ENCODE peak calls at places on chromosomes 5 and 9, in ten cellular contexts. U is psoas muscle; X is CD8-positive, alpha-beta T cell; O is ovary; N is gastrocnemius medialis; E is IMR-90; G is fibroblast of the aortic adventitia; I is sigmoid colon; K is tibial nerve; Z is endothelial cell of umbilical vein. L is an unnamed sample.

GRCh38 chr5:118450924-118451332 is 537.4 kb downstream of the DTWD2 start:
- DNase-seq in U (no peak), X (no peak), O (no peak), N (no peak), E (no peak), G (no peak), I (no peak), K (no peak), Z (no peak), L (no peak)

GRCh38 chr5:140189977-140190867 is 15.2 kb downstream of the CYSTM1 start:
- DNase-seq in U (no peak), X (no peak), O (no peak), N (peak), E (peak), G (peak), I (no peak), K (no peak), Z (peak), L (no peak)

GRCh38 chr9:134304306-134304705 is 21.9 kb upstream of the RXRA start:
- DNase-seq in U (no peak), X (no peak), O (no peak), N (no peak), E (no peak), G (no peak), I (peak), K (no peak), Z (no peak), L (no peak)

GRCh38 chr5:157870837-157871834 is 12.2 kb upstream of the CLINT1 start:
- DNase-seq in U (no peak), X (no peak), O (no peak), N (no peak), E (peak), G (peak), I (no peak), K (no peak), Z (peak), L (no peak)

GRCh38 chr5:52356311-52356918 is 431.3 kb upstream of the ITGA1 start:
- DNase-seq in U (no peak), X (no peak), O (no peak), N (no peak), E (peak), G (peak), I (no peak), K (no peak), Z (peak), L (peak)

GRCh38 chr5:132010645-132011560 is 555 bp downstream of the ACSL6 start:
- DNase-seq in U (no peak), X (no peak), O (no peak), N (peak), E (no peak), G (no peak), I (peak), K (no peak), Z (no peak), L (no peak)

GRCh38 chr9:8817335-8817734 is 1017.8 kb upstream of the DMAC1 start:
- DNase-seq in U (no peak), X (no peak), O (no peak), N (no peak), E (no peak), G (no peak), I (no peak), K (no peak), Z (no peak), L (no peak)

GRCh38 chr9:98906273-98907040 is 37.2 kb upstream of the COL15A1 start:
- DNase-seq in U (peak), X (no peak), O (no peak), N (no peak), E (peak), G (peak), I (no peak), K (no peak), Z (no peak), L (no peak)

GRCh38 chr5:18102733-18103132 is 468.5 kb downstream of the TAF11L14 start:
- DNase-seq in U (no peak), X (no peak), O (no peak), N (no peak), E (no peak), G (no peak), I (no peak), K (no peak), Z (no peak), L (no peak)

GRCh38 chr9:7549261-7549660 is 250.3 kb downstream of the DMAC1 start:
- DNase-seq in U (peak), X (no peak), O (no peak), N (no peak), E (no peak), G (no peak), I (no peak), K (no peak), Z (no peak), L (no peak)

GRCh38 chr5:94693043-94693822 is 74.8 kb downstream of the SLF1 start:
- DNase-seq in U (no peak), X (no peak), O (no peak), N (no peak), E (peak), G (peak), I (no peak), K (no peak), Z (peak), L (no peak)

GRCh38 chr9:79572891-79573696 is 1.3 kb downstream of the TLE4 start:
- DNase-seq in U (peak), X (peak), O (peak), N (peak), E (no peak), G (no peak), I (peak), K (no peak), Z (peak), L (no peak)

GRCh38 chr9:126510564-126510963 is 103.2 kb upstream of the LMX1B start:
- DNase-seq in U (no peak), X (no peak), O (no peak), N (no peak), E (no peak), G (no peak), I (peak), K (no peak), Z (no peak), L (no peak)

GRCh38 chr5:113205807-113206206 is 229.0 kb downstream of the TSSK1B start:
- DNase-seq in U (no peak), X (no peak), O (no peak), N (no peak), E (no peak), G (no peak), I (no peak), K (no peak), Z (peak), L (no peak)

GRCh38 chr5:148156609-148157008 is 11.7 kb upstream of the SPINK14 start:
- DNase-seq in U (no peak), X (no peak), O (no peak), N (no peak), E (no peak), G (no peak), I (no peak), K (no peak), Z (no peak), L (no peak)

GRCh38 chr9:127066060-127066774 is 56.2 kb downstream of the ANGPTL2 start:
- DNase-seq in U (no peak), X (no peak), O (no peak), N (no peak), E (peak), G (no peak), I (no peak), K (no peak), Z (no peak), L (no peak)

GRCh38 chr9:136485049-136485647 is 2.3 kb upstream of the SEC16A start:
- DNase-seq in U (peak), X (peak), O (peak), N (peak), E (peak), G (peak), I (peak), K (peak), Z (peak), L (peak)
- H3K4me3 ChIP-seq in U (no peak), X (no peak), O (no peak), N (no peak), E (no peak), G (no peak), I (no peak), K (no peak), Z (no peak), L (no peak)

GRCh38 chr5:108382784-108383358 is 973 bp upstream of the FBXL17 start:
- DNase-seq in U (no peak), X (peak), O (no peak), N (no peak), E (peak), G (no peak), I (no peak), K (no peak), Z (no peak), L (no peak)

GRCh38 chr5:108379722-108380530 is 2.0 kb downstream of the FBXL17 start:
- DNase-seq in U (no peak), X (peak), O (no peak), N (no peak), E (peak), G (peak), I (no peak), K (no peak), Z (peak), L (no peak)

GRCh38 chr5:108381034-108381954 is 604 bp downstream of the FBXL17 start:
- DNase-seq in U (peak), X (peak), O (peak), N (peak), E (peak), G (peak), I (peak), K (peak), Z (peak), L (no peak)

GRCh38 chr5:108380531-108381021 is 1.3 kb downstream of the FBXL17 start:
- DNase-seq in U (peak), X (peak), O (peak), N (peak), E (peak), G (peak), I (peak), K (peak), Z (peak), L (no peak)

GRCh38 chr5:108381955-108382783 is at the start of gene FBXL17:
- DNase-seq in U (peak), X (peak), O (peak), N (peak), E (peak), G (peak), I (peak), K (peak), Z (peak), L (peak)
- TF ChIP-seq CTCF in U (no peak), X (no peak), O (no peak), N (no peak), E (no peak), G (no peak), I (no peak), K (no peak), Z (no peak), L (no peak)

GRCh38 chr9:121545148-121545874 is 45.7 kb upstream of the GGTA1 start:
- DNase-seq in U (no peak), X (no peak), O (no peak), N (no peak), E (no peak), G (no peak), I (no peak), K (no peak), Z (no peak), L (no peak)

GRCh38 chr9:121551985-121552753 is 52.5 kb upstream of the GGTA1 start:
- DNase-seq in U (peak), X (no peak), O (no peak), N (peak), E (no peak), G (no peak), I (no peak), K (no peak), Z (no peak), L (no peak)

GRCh38 chr9:121545875-121546423 is 46.3 kb upstream of the GGTA1 start:
- DNase-seq in U (peak), X (peak), O (peak), N (peak), E (peak), G (peak), I (peak), K (peak), Z (peak), L (peak)

GRCh38 chr9:121550569-121551512 is 51.2 kb upstream of the GGTA1 start:
- DNase-seq in U (peak), X (peak), O (peak), N (peak), E (peak), G (peak), I (peak), K (peak), Z (peak), L (peak)

DNA sequence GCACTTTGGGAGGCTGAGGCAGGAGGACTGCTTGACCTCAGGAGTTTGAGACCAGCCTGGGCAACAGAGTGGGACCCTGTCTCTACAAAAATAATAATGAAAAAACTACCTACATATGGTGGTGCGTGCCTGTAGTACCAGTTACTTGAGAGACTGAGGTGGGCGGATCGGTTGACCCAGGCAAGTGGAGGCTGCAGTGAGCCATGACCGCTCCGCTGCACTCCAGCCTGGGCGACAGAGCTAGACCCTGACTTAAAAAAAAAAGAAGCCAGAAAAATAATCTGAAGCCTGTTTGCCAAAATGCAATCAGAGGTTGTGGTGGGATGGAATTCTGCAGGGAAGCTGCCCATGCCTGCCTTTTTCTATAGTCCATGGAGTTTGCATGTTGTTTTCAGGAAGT is 50.4 kb upstream of the GGTA1 start:
- DNase-seq in U (no peak), X (no peak), O (no peak), N (no peak), E (no peak), G (no peak), I (no peak), K (no peak), Z (no peak), L (no peak)
- H3K4me3 ChIP-seq in U (peak), X (no peak), O (no peak), N (peak), E (no peak), G (no peak), I (peak), K (no peak), Z (no peak), L (no peak)

DNA sequence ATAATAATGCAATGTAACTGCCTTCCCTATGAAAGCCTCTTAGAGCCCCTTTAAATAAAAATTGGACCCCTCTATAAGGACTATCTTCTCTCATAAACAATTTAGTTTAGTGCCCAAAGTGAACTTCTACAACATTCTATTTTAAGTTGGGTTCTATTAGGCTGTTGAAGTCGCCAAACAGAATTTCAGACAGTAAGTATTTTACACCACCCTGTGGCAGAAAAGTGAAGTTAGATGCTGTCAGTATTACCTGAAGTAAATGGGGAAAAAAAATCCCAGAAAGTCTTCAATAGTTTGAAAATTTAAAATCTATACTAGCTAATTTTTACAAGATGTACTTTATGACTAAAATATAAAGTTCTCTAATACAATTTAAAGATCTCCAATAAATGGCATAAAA is 29.5 kb downstream of the CAAP1 start:
- DNase-seq in U (no peak), X (no peak), O (no peak), N (no peak), E (peak), G (peak), I (no peak), K (no peak), Z (no peak), L (peak)
- TF ChIP-seq CTCF in U (peak), X (no peak), O (no peak), N (no peak), E (peak), G (peak), I (no peak), K (no peak), Z (no peak), L (peak)

GRCh38 chr5:81393783-81394718 is at the start of gene ACOT12:
- DNase-seq in U (no peak), X (no peak), O (peak), N (no peak), E (peak), G (peak), I (peak), K (no peak), Z (no peak), L (no peak)
- H3K4me3 ChIP-seq in U (peak), X (no peak), O (peak), N (peak), E (peak), G (peak), I (peak), K (peak), Z (peak), L (peak)

L was measured in astrocyte of the cerebellum.